ENCODE peak calls at places on chromosome 4, in eight cellular contexts. O is HL-60; Q is RWPE1; T is CD4-positive, alpha-beta T cell; F is PC-3; M is omental fat pad; J is pancreas; H is fibroblast of the aortic adventitia. L is an unnamed sample.

GRCh38 chr4:22099896-22100295 is 151.3 kb upstream of the KCNIP4 start:
- DNase-seq in O (no peak), Q (no peak), T (no peak), F (no peak), M (no peak), J (no peak), H (peak; percentile 39), L (no peak)

GRCh38 chr4:121885115-121885514 is 14.8 kb upstream of the BBS7 start:
- DNase-seq in O (no peak), Q (no peak), T (no peak), F (no peak), M (no peak), J (no peak), H (no peak), L (no peak)

GRCh38 chr4:145887241-145887964 is 51.2 kb downstream of the ZNF827 start:
- DNase-seq in O (no peak), Q (no peak), T (no peak), F (peak; percentile 22), M (no peak), J (no peak), H (peak; percentile 89), L (peak; percentile 84)

GRCh38 chr4:147560632-147561031 is 56.6 kb upstream of the TMEM184C start:
- DNase-seq in O (no peak), Q (no peak), T (no peak), F (peak; percentile 28), M (no peak), J (no peak), H (peak; percentile 74), L (peak; percentile 34)

GRCh38 chr4:127071443-127071842 is 561.3 kb upstream of the INTU start:
- DNase-seq in O (no peak), Q (no peak), T (no peak), F (no peak), M (no peak), J (no peak), H (no peak), L (no peak)

GRCh38 chr4:113701156-113701555 is 60.4 kb downstream of the CAMK2D start:
- DNase-seq in O (no peak), Q (no peak), T (no peak), F (no peak), M (no peak), J (no peak), H (peak; percentile 48), L (no peak)

GRCh38 chr4:138659041-138659565 is 356.5 kb upstream of the NOCT start:
- DNase-seq in O (no peak), Q (no peak), T (no peak), F (no peak), M (no peak), J (no peak), H (no peak), L (no peak)

GRCh38 chr4:17866790-17867189 is 56.0 kb downstream of the NCAPG start:
- DNase-seq in O (no peak), Q (no peak), T (no peak), F (no peak), M (no peak), J (no peak), H (no peak), L (no peak)

GRCh38 chr4:113745724-113746123 is 15.8 kb downstream of the CAMK2D start:
- DNase-seq in O (no peak), Q (no peak), T (no peak), F (no peak), M (no peak), J (no peak), H (no peak), L (no peak)

GRCh38 chr4:4820264-4820663 is 39.2 kb upstream of the MSX1 start:
- DNase-seq in O (no peak), Q (no peak), T (no peak), F (no peak), M (no peak), J (no peak), H (no peak), L (no peak)

GRCh38 chr4:973431-974397 is at the start of gene DGKQ:
- DNase-seq in O (peak; percentile 79), Q (peak; percentile 87), T (peak; percentile 92), F (peak; percentile 68), M (peak; percentile 76), J (peak; percentile 90), H (peak; percentile 77), L (peak; percentile 82)

GRCh38 chr4:2333356-2333841 is 71.5 kb upstream of the MXD4 start:
- DNase-seq in O (peak; percentile 85), Q (no peak), T (no peak), F (no peak), M (no peak), J (no peak), H (no peak), L (no peak)

GRCh38 chr4:156673483-156673882 is 298.1 kb downstream of the PDGFC start:
- DNase-seq in O (no peak), Q (no peak), T (no peak), F (peak; percentile 45), M (no peak), J (no peak), H (peak; percentile 41), L (peak; percentile 50)

GRCh38 chr4:48341776-48342558 is 638 bp downstream of the SLAIN2 start:
- DNase-seq in O (no peak), Q (peak; percentile 21), T (no peak), F (peak; percentile 22), M (no peak), J (peak; percentile 71), H (no peak), L (peak; percentile 35)

GRCh38 chr4:98573791-98574190 is 84.6 kb downstream of the TSPAN5 start:
- DNase-seq in O (no peak), Q (peak; percentile 8), T (no peak), F (peak; percentile 93), M (no peak), J (no peak), H (no peak), L (no peak)

GRCh38 chr4:122908223-122908622 is 14.2 kb downstream of the NUDT6 start:
- DNase-seq in O (no peak), Q (no peak), T (no peak), F (no peak), M (no peak), J (no peak), H (no peak), L (no peak)

GRCh38 chr4:40458683-40459082 is 123.5 kb downstream of the CHRNA9 start:
- DNase-seq in O (no peak), Q (no peak), T (no peak), F (peak; percentile 75), M (no peak), J (no peak), H (no peak), L (no peak)

DNA sequence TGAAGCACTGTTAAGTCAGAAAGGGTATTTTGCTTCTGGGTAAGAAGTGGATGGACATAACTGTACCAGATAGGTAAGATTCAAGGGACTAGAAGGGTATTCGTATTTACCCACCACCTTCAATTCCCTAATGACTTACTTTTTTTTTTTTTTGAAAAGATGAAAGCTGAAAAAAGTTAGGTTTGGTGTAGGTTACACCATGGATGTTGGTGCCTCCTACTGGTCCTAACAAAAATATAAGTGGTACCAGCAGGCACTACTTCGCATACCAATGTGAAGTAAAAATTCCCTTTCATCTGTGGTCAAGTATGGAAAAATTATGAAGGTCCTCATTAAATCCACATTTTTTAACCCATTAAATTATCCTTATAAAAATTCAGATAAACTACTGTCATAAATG is 7.2 kb downstream of the ANKRD17 start:
- DNase-seq in O (no peak), Q (no peak), T (no peak), F (no peak), M (no peak), J (no peak), H (no peak), L (no peak)
- TF ChIP-seq CTCF in O (no peak), Q (no peak), T (no peak), F (no peak), M (no peak), J (no peak), H (no peak), L (no peak)

DNA sequence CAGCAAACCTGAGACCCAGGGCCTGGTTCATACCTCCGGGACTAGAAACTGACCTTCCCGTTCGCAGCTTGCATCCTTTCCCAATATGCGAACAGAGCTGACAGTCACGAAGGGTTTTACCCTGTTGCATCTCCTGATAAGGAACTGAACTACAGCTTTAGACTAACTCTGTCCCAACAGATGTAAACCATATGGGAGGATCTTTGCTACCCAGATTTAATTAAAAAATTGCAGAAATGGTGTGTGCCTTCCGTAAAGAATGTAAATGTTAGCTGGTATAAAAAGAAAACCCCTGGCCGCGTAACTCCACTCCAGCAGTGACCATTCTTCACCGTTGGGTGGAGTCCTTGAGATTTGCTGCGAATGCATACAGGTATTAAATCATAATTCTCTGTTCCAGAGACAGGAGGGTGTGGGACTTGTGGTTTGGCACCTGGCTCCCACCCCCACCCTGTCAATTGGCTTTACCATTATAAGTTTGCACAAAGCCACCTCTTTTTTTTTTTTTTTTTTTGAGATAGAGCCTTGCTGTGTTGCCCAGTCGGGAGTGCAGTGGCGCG is 40.6 kb upstream of the SORCS2 start:
- DNase-seq in O (no peak), Q (peak; percentile 20), T (no peak), F (peak; percentile 52), M (no peak), J (no peak), H (no peak), L (no peak)
- TF ChIP-seq CTCF in O (no peak), Q (peak; percentile 42), T (no peak), F (peak; percentile 60), M (no peak), J (no peak), H (peak; percentile 20), L (peak; percentile 47)

DNA sequence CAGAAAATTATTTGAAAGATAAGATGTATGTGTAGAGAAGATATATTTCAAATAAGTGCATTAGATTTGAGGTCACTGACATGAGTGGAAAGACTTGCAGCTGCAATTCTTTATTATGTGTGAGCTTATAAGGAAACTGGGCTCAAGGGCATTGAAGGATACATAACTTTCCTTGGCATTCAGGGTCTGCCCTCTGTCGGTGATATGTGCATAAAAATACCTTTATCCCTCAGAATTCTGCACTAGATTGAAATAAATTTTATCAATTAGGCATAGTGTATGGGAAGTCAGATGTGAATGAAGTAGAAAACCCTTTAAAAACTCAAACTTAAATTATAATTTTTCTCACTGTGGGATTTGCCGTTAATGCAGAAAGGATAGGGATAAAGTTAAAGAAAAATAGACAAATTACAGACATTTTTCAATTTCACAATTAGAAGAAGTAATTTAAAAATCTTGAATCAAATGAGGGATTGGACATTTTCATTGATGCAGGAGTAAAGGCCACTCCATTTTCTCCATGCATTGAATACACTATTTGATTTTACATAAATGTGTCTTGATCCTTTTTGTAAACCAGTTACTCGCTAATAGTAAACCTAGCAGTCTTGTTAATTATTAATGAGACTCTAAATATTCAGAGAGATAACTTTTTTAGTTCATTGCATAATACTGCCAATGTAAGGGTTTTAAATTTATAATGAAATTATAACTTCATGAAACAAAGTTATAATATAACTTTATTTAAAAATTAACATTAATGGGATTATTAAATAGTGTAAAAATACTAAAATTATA is 21.0 kb upstream of the ETNPPL start:
- DNase-seq in O (no peak), Q (no peak), T (no peak), F (peak; percentile 25), M (no peak), J (no peak), H (peak; percentile 37), L (peak; percentile 25)
- TF ChIP-seq CTCF in O (no peak), Q (no peak), T (no peak), F (peak; percentile 40), M (no peak), J (no peak), H (peak; percentile 35), L (peak; percentile 51)

DNA sequence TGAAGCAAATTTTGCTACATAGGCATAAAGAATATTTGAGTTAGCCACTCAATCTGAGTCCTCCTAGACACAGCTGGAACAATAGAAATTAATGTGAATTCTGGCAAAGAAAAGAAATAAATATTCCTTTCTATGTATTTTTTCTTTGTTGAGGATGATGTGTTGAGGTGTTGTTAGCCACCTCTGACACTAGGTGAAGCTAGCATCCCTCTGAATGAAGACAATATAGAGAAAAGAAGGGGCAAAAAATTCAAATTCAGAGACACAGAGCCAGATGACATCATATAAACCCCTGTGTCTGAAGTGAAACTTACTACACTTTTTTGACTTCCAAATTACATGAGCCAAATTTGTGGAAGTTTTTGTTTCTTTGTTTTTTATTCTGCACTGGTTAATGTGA is 34.6 kb upstream of the TMPRSS11D start:
- DNase-seq in O (no peak), Q (peak; percentile 18), T (no peak), F (peak; percentile 33), M (no peak), J (no peak), H (no peak), L (no peak)
- TF ChIP-seq CTCF in O (no peak), Q (peak; percentile 27), T (no peak), F (peak; percentile 85), M (no peak), J (no peak), H (peak; percentile 37), L (peak; percentile 16)

L was measured in AG10803.